ENCODE peak calls at places on chromosomes 16 and 17, in seven cellular contexts. One of them, this sample, is unnamed.

GRCh38 chr16:27305839-27306442 is 7.8 kb upstream of the IL4R start:
- DNase-seq in H9: no peak
- DNase-seq in mammary epithelial cell: no peak
- DNase-seq in neural progenitor cell: no peak
- DNase-seq in PC-9: no peak
- DNase-seq in A549: no peak
- DNase-seq in hepatocyte: no peak
- DNase-seq in this sample: no peak

GRCh38 chr17:39591958-39592954 is 15.5 kb downstream of the NEUROD2 start:
- DNase-seq in neural progenitor cell: peak; percentile 92
- DNase-seq in A549: no peak
- DNase-seq in mammary epithelial cell: peak; percentile 40
- DNase-seq in PC-9: peak; percentile 51
- DNase-seq in H9: peak; percentile 86
- DNase-seq in hepatocyte: peak; percentile 88
- DNase-seq in this sample: peak; percentile 50

GRCh38 chr17:43683928-43684653 is 22.4 kb upstream of the MEOX1 start:
- DNase-seq in A549: no peak
- DNase-seq in PC-9: no peak
- DNase-seq in hepatocyte: no peak
- DNase-seq in neural progenitor cell: no peak
- DNase-seq in H9: peak; percentile 43
- DNase-seq in mammary epithelial cell: no peak
- DNase-seq in this sample: no peak

GRCh38 chr17:82399030-82399429 is 19.1 kb upstream of the HEXD start:
- DNase-seq in H9: no peak
- DNase-seq in PC-9: no peak
- DNase-seq in hepatocyte: peak; percentile 67
- DNase-seq in neural progenitor cell: no peak
- DNase-seq in mammary epithelial cell: no peak
- DNase-seq in A549: no peak
- DNase-seq in this sample: no peak

GRCh38 chr16:80027007-80027965 is 426.7 kb upstream of the MAF start:
- DNase-seq in neural progenitor cell: no peak
- DNase-seq in PC-9: peak; percentile 96
- DNase-seq in mammary epithelial cell: peak; percentile 99
- DNase-seq in hepatocyte: peak; percentile 94
- DNase-seq in A549: peak; percentile 95
- DNase-seq in H9: peak; percentile 84
- DNase-seq in this sample: no peak

GRCh38 chr17:63699638-63700527 is at the start of gene LIMD2:
- DNase-seq in H9: peak; percentile 85
- DNase-seq in neural progenitor cell: peak; percentile 90
- DNase-seq in hepatocyte: peak; percentile 62
- DNase-seq in mammary epithelial cell: no peak
- DNase-seq in A549: peak; percentile 69
- DNase-seq in PC-9: no peak
- DNase-seq in this sample: peak; percentile 76

GRCh38 chr17:61338000-61338864 is 61.4 kb upstream of the TBX2 start:
- DNase-seq in mammary epithelial cell: peak; percentile 40
- DNase-seq in hepatocyte: peak; percentile 28
- DNase-seq in A549: peak; percentile 65
- DNase-seq in H9: no peak
- DNase-seq in PC-9: peak; percentile 85
- DNase-seq in neural progenitor cell: no peak
- DNase-seq in this sample: no peak

GRCh38 chr17:9878791-9879525 is 26.1 kb downstream of the RCVRN start:
- DNase-seq in H9: no peak
- DNase-seq in PC-9: peak; percentile 61
- DNase-seq in neural progenitor cell: no peak
- DNase-seq in hepatocyte: no peak
- DNase-seq in A549: no peak
- DNase-seq in mammary epithelial cell: no peak
- DNase-seq in this sample: no peak

GRCh38 chr17:35460354-35460851 is 11.8 kb upstream of the SLFN13 start:
- DNase-seq in mammary epithelial cell: peak; percentile 35
- DNase-seq in neural progenitor cell: peak; percentile 87
- DNase-seq in hepatocyte: peak; percentile 76
- DNase-seq in H9: peak; percentile 98
- DNase-seq in A549: peak; percentile 41
- DNase-seq in PC-9: peak; percentile 77
- DNase-seq in this sample: peak; percentile 74

GRCh38 chr16:10964891-10965326 is 20.5 kb downstream of the CLEC16A start:
- DNase-seq in hepatocyte: no peak
- DNase-seq in neural progenitor cell: no peak
- DNase-seq in PC-9: no peak
- DNase-seq in H9: no peak
- DNase-seq in mammary epithelial cell: no peak
- DNase-seq in A549: no peak
- DNase-seq in this sample: no peak

GRCh38 chr16:15607700-15608396 is 35.1 kb downstream of the MARF1 start:
- DNase-seq in neural progenitor cell: no peak
- DNase-seq in A549: no peak
- DNase-seq in H9: no peak
- DNase-seq in mammary epithelial cell: peak; percentile 6
- DNase-seq in PC-9: peak; percentile 78
- DNase-seq in hepatocyte: no peak
- DNase-seq in this sample: no peak

GRCh38 chr16:67883872-67884261 is 818 bp upstream of the NRN1L start:
- DNase-seq in mammary epithelial cell: peak; percentile 39
- DNase-seq in H9: peak; percentile 86
- DNase-seq in hepatocyte: peak; percentile 79
- DNase-seq in A549: peak; percentile 92
- DNase-seq in PC-9: no peak
- DNase-seq in neural progenitor cell: peak; percentile 78
- DNase-seq in this sample: peak; percentile 62

GRCh38 chr16:56742030-56742984 is 12.4 kb downstream of the NUP93 start:
- DNase-seq in hepatocyte: no peak
- DNase-seq in mammary epithelial cell: peak; percentile 79
- DNase-seq in PC-9: no peak
- DNase-seq in A549: no peak
- DNase-seq in H9: no peak
- DNase-seq in neural progenitor cell: no peak
- DNase-seq in this sample: no peak

GRCh38 chr16:24508614-24509013 is 30.8 kb upstream of the RBBP6 start:
- DNase-seq in H9: no peak
- DNase-seq in hepatocyte: peak; percentile 11
- DNase-seq in mammary epithelial cell: peak; percentile 71
- DNase-seq in A549: no peak
- DNase-seq in neural progenitor cell: no peak
- DNase-seq in PC-9: no peak
- DNase-seq in this sample: no peak

GRCh38 chr17:80346498-80347275 is 68.3 kb upstream of the ENDOV start:
- DNase-seq in neural progenitor cell: no peak
- DNase-seq in H9: no peak
- DNase-seq in A549: no peak
- DNase-seq in PC-9: no peak
- DNase-seq in mammary epithelial cell: no peak
- DNase-seq in hepatocyte: no peak
- DNase-seq in this sample: no peak

GRCh38 chr17:72538921-72539352 is 418.1 kb downstream of the SOX9 start:
- DNase-seq in hepatocyte: no peak
- DNase-seq in A549: no peak
- DNase-seq in PC-9: no peak
- DNase-seq in H9: peak; percentile 74
- DNase-seq in neural progenitor cell: peak; percentile 71
- DNase-seq in mammary epithelial cell: no peak
- DNase-seq in this sample: no peak

GRCh38 chr16:66427036-66427446 is at the start of gene BEAN1:
- DNase-seq in A549: peak; percentile 46
- DNase-seq in neural progenitor cell: peak; percentile 81
- DNase-seq in H9: no peak
- DNase-seq in PC-9: no peak
- DNase-seq in hepatocyte: peak; percentile 67
- DNase-seq in mammary epithelial cell: no peak
- DNase-seq in this sample: no peak

GRCh38 chr17:1730345-1731193 is 6.1 kb downstream of the WDR81 start:
- DNase-seq in hepatocyte: peak; percentile 69
- DNase-seq in PC-9: no peak
- DNase-seq in mammary epithelial cell: peak; percentile 85
- DNase-seq in A549: no peak
- DNase-seq in H9: no peak
- DNase-seq in neural progenitor cell: no peak
- DNase-seq in this sample: no peak

GRCh38 chr17:50049636-50050035 is 6.3 kb upstream of the ITGA3 start:
- DNase-seq in A549: no peak
- DNase-seq in PC-9: no peak
- DNase-seq in H9: peak; percentile 44
- DNase-seq in hepatocyte: no peak
- DNase-seq in mammary epithelial cell: no peak
- DNase-seq in neural progenitor cell: no peak
- DNase-seq in this sample: no peak

GRCh38 chr16:52676951-52677350 is 130.0 kb upstream of the TOX3 start:
- DNase-seq in neural progenitor cell: no peak
- DNase-seq in H9: no peak
- DNase-seq in A549: no peak
- DNase-seq in mammary epithelial cell: no peak
- DNase-seq in PC-9: no peak
- DNase-seq in hepatocyte: no peak
- DNase-seq in this sample: no peak

GRCh38 chr16:17470871-17471744 is at the start of gene XYLT1:
- DNase-seq in hepatocyte: peak; percentile 71
- DNase-seq in A549: peak; percentile 25
- DNase-seq in PC-9: no peak
- DNase-seq in neural progenitor cell: peak; percentile 83
- DNase-seq in mammary epithelial cell: peak; percentile 82
- DNase-seq in H9: peak; percentile 71
- DNase-seq in this sample: peak; percentile 57

GRCh38 chr17:18261146-18261515 is 669 bp downstream of the MIEF2 start:
- DNase-seq in neural progenitor cell: peak; percentile 43
- DNase-seq in hepatocyte: peak; percentile 83
- DNase-seq in mammary epithelial cell: peak; percentile 73
- DNase-seq in A549: peak; percentile 85
- DNase-seq in H9: peak; percentile 68
- DNase-seq in PC-9: peak; percentile 93
- DNase-seq in this sample: peak; percentile 19

GRCh38 chr16:31223044-31223443 is 6.1 kb upstream of the PYDC1 start:
- DNase-seq in PC-9: no peak
- DNase-seq in neural progenitor cell: no peak
- DNase-seq in mammary epithelial cell: no peak
- DNase-seq in A549: no peak
- DNase-seq in H9: no peak
- DNase-seq in hepatocyte: no peak
- DNase-seq in this sample: no peak

GRCh38 chr16:2154533-2155090 is 970 bp upstream of the TRAF7 start:
- DNase-seq in mammary epithelial cell: no peak
- DNase-seq in H9: no peak
- DNase-seq in A549: no peak
- DNase-seq in PC-9: no peak
- DNase-seq in hepatocyte: no peak
- DNase-seq in neural progenitor cell: no peak
- DNase-seq in this sample: peak; percentile 48

GRCh38 chr17:42598905-42599304 is 10.3 kb downstream of the RETREG3 start:
- DNase-seq in A549: no peak
- DNase-seq in mammary epithelial cell: no peak
- DNase-seq in PC-9: no peak
- DNase-seq in neural progenitor cell: no peak
- DNase-seq in H9: no peak
- DNase-seq in hepatocyte: no peak
- DNase-seq in this sample: no peak
- H3K4me2 ChIP-seq in A549: no peak overlapping the region
- H3K4me2 ChIP-seq in mammary epithelial cell: no peak overlapping the region
- H3K4me2 ChIP-seq in PC-9: no peak overlapping the region
- H3K4me2 ChIP-seq in neural progenitor cell: no peak overlapping the region
- H3K4me2 ChIP-seq in H9: no peak overlapping the region
- H3K4me2 ChIP-seq in hepatocyte: no peak overlapping the region
- H3K4me2 ChIP-seq in this sample: no peak overlapping the region

GRCh38 chr17:55258578-55259135 is 6.1 kb upstream of the HLF start:
- DNase-seq in mammary epithelial cell: no peak
- DNase-seq in hepatocyte: no peak
- DNase-seq in neural progenitor cell: no peak
- DNase-seq in H9: no peak
- DNase-seq in PC-9: no peak
- DNase-seq in A549: no peak
- DNase-seq in this sample: no peak
- H3K4me1 ChIP-seq in mammary epithelial cell: no peaks in the 10 kb centered on the region
- H3K4me1 ChIP-seq in hepatocyte: peaks cover under 1% of the 10 kb centered on the region
- H3K4me1 ChIP-seq in neural progenitor cell: peaks cover 12% of the 10 kb centered on the region
- H3K4me1 ChIP-seq in H9: no peaks in the 10 kb centered on the region
- H3K4me1 ChIP-seq in PC-9: peaks cover 4% of the 10 kb centered on the region
- H3K4me1 ChIP-seq in A549: no peaks in the 10 kb centered on the region
- H3K4me1 ChIP-seq in this sample: no peaks in the 10 kb centered on the region

DNA sequence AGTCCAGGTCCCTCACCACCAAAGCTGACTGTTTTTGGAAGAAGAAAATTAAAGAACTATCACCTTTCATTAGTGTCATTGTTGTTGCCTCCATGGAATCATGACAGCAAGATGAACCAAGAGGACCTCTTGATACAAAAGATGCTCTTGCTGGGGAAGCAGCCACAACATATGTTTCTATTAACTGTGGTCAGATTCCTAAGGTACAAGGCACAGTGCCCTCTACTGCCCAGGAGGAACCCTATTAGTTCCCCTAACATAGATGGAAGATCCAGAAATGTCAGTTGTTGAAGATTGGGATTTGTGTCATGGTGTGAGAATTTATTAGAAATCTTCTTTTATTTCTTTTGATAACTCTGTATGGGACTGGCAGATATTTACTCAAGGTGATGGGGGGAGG is 188.2 kb upstream of the ANKFN1 start:
- DNase-seq in hepatocyte: no peak
- DNase-seq in mammary epithelial cell: no peak
- DNase-seq in A549: no peak
- DNase-seq in PC-9: no peak
- DNase-seq in neural progenitor cell: no peak
- DNase-seq in H9: no peak
- DNase-seq in this sample: no peak
- TF ChIP-seq CTCF in hepatocyte: no peak
- TF ChIP-seq CTCF in mammary epithelial cell: no peak
- TF ChIP-seq CTCF in A549: no peak
- TF ChIP-seq CTCF in PC-9: no peak
- TF ChIP-seq CTCF in neural progenitor cell: no peak
- TF ChIP-seq CTCF in H9: peak; percentile 40
- TF ChIP-seq CTCF in this sample: peak; percentile 47

GRCh38 chr17:47727704-47728036 is 5.4 kb upstream of the TBX21 start:
- DNase-seq in A549: no peak
- DNase-seq in hepatocyte: no peak
- DNase-seq in neural progenitor cell: no peak
- DNase-seq in PC-9: no peak
- DNase-seq in H9: no peak
- DNase-seq in mammary epithelial cell: no peak
- DNase-seq in this sample: no peak
- H3K4me2 ChIP-seq in A549: no peak overlapping the region
- H3K4me2 ChIP-seq in hepatocyte: no peak overlapping the region
- H3K4me2 ChIP-seq in neural progenitor cell: no peak overlapping the region
- H3K4me2 ChIP-seq in PC-9: no peak overlapping the region
- H3K4me2 ChIP-seq in H9: no peak overlapping the region
- H3K4me2 ChIP-seq in mammary epithelial cell: no peak overlapping the region
- H3K4me2 ChIP-seq in this sample: no peak overlapping the region